ENCODE peak calls at places on chromosome 20, in seven cellular contexts. X is T-helper 17 cell, P is GM23248, H is neural crest cell, J is ELF-1, L is H4, Y is substantia nigra. A is an unnamed sample.

GRCh38 chr20:4726710-4727391 is 5.1 kb downstream of the PRND start:
- DNase-seq in L (peak; percentile 46), P (peak; percentile 92), J (no peak), X (no peak), Y (no peak), H (no peak), A (no peak)

GRCh38 chr20:2756056-2756611 is 44.3 kb downstream of the CPXM1 start:
- DNase-seq in L (no peak), P (peak; percentile 55), Y (no peak), J (peak; percentile 71), X (no peak), H (peak; percentile 45), A (no peak)

GRCh38 chr20:43681468-43681942 is 14.6 kb downstream of the MYBL2 start:
- DNase-seq in J (no peak), H (no peak), X (no peak), Y (no peak), L (no peak), P (peak; percentile 39), A (peak; percentile 75)

GRCh38 chr20:47397652-47398301 is 41.3 kb upstream of the ZMYND8 start:
- DNase-seq in Y (no peak), P (no peak), H (no peak), L (no peak), X (no peak), J (no peak), A (no peak)

GRCh38 chr20:21134883-21135493 is 9.1 kb downstream of the KIZ start:
- DNase-seq in H (no peak), P (no peak), L (no peak), J (no peak), Y (no peak), X (no peak), A (no peak)

GRCh38 chr20:14582855-14583254 is 245.4 kb upstream of the FLRT3 start:
- DNase-seq in P (peak; percentile 34), X (no peak), H (no peak), J (no peak), L (no peak), Y (no peak), A (no peak)

GRCh38 chr20:17530716-17531536 is at the start of gene BFSP1:
- DNase-seq in L (peak; percentile 27), Y (peak; percentile 15), H (peak; percentile 69), X (peak; percentile 10), J (peak; percentile 89), P (peak; percentile 81), A (no peak)

GRCh38 chr20:32993484-32994050 is 10.7 kb downstream of the SUN5 start:
- DNase-seq in L (no peak), J (no peak), X (no peak), Y (no peak), H (no peak), P (no peak), A (peak; percentile 38)

GRCh38 chr20:19077370-19078220 is 134.8 kb upstream of the SLC24A3 start:
- DNase-seq in X (no peak), L (no peak), H (no peak), P (no peak), Y (no peak), J (no peak), A (no peak)

GRCh38 chr20:4901031-4901818 is 100.1 kb downstream of the SLC23A2 start:
- DNase-seq in L (no peak), J (no peak), X (no peak), Y (no peak), H (no peak), P (no peak), A (no peak)

GRCh38 chr20:45993197-45993951 is 15.3 kb upstream of the MMP9 start:
- DNase-seq in L (peak; percentile 78), Y (no peak), J (peak; percentile 96), H (no peak), X (no peak), P (peak; percentile 74), A (peak; percentile 100)

GRCh38 chr20:31542201-31542842 is 28.1 kb downstream of the HM13 start:
- DNase-seq in J (no peak), L (no peak), X (no peak), Y (no peak), H (no peak), P (peak; percentile 76), A (no peak)

GRCh38 chr20:58688838-58689237 is 3.8 kb upstream of the NPEPL1 start:
- DNase-seq in X (no peak), H (no peak), J (no peak), Y (no peak), P (no peak), L (no peak), A (peak; percentile 67)

A was measured in RWPE2.